ENCODE peak calls at places on chromosomes 13 and 19, in eight cellular contexts. One of them, this sample, is unnamed.
A peak's percentile ranks its signal among the peaks of the same experiment; 100 is the strongest.

GRCh38 chr13:72839831-72840426 is 58.0 kb downstream of the PIBF1 start:
- DNase-seq in retina: peak; percentile 37
- DNase-seq in T47D: peak; percentile 70
- DNase-seq in fibroblast of villous mesenchyme: peak; percentile 43
- DNase-seq in body of pancreas: peak; percentile 76
- DNase-seq in activated gamma-delta T cell treated with Interleukin-2 at 50 U/mL for 16 hours: peak; percentile 16
- DNase-seq in AG04449: no peak
- DNase-seq in GM04504: peak; percentile 23
- DNase-seq in this sample: peak; percentile 72

GRCh38 chr13:93450226-93450625 is 223.6 kb downstream of the GPC6 start:
- DNase-seq in retina: no peak
- DNase-seq in T47D: no peak
- DNase-seq in fibroblast of villous mesenchyme: peak; percentile 77
- DNase-seq in body of pancreas: no peak
- DNase-seq in activated gamma-delta T cell treated with Interleukin-2 at 50 U/mL for 16 hours: no peak
- DNase-seq in AG04449: peak; percentile 4
- DNase-seq in GM04504: peak; percentile 19
- DNase-seq in this sample: no peak

GRCh38 chr19:13804830-13805683 is 9.8 kb downstream of the ZSWIM4 start:
- DNase-seq in retina: peak; percentile 38
- DNase-seq in T47D: no peak
- DNase-seq in fibroblast of villous mesenchyme: no peak
- DNase-seq in body of pancreas: peak; percentile 65
- DNase-seq in activated gamma-delta T cell treated with Interleukin-2 at 50 U/mL for 16 hours: no peak
- DNase-seq in AG04449: no peak
- DNase-seq in GM04504: no peak
- DNase-seq in this sample: no peak

GRCh38 chr19:36030264-36031148 is 2.2 kb downstream of the CLIP3 start:
- DNase-seq in retina: no peak
- DNase-seq in T47D: peak; percentile 20
- DNase-seq in fibroblast of villous mesenchyme: peak; percentile 25
- DNase-seq in body of pancreas: no peak
- DNase-seq in activated gamma-delta T cell treated with Interleukin-2 at 50 U/mL for 16 hours: no peak
- DNase-seq in AG04449: no peak
- DNase-seq in GM04504: no peak
- DNase-seq in this sample: no peak

GRCh38 chr19:17260842-17261325 is 3.7 kb downstream of the USHBP1 start:
- DNase-seq in retina: peak; percentile 70
- DNase-seq in T47D: peak; percentile 93
- DNase-seq in fibroblast of villous mesenchyme: peak; percentile 82
- DNase-seq in body of pancreas: peak; percentile 89
- DNase-seq in activated gamma-delta T cell treated with Interleukin-2 at 50 U/mL for 16 hours: peak; percentile 88
- DNase-seq in AG04449: no peak
- DNase-seq in GM04504: no peak
- DNase-seq in this sample: peak; percentile 91

GRCh38 chr13:25652764-25653163 is 281.0 kb downstream of the ATP8A2 start:
- DNase-seq in retina: no peak
- DNase-seq in T47D: no peak
- DNase-seq in fibroblast of villous mesenchyme: no peak
- DNase-seq in body of pancreas: no peak
- DNase-seq in activated gamma-delta T cell treated with Interleukin-2 at 50 U/mL for 16 hours: no peak
- DNase-seq in AG04449: no peak
- DNase-seq in GM04504: no peak
- DNase-seq in this sample: no peak

GRCh38 chr19:33804021-33804799 is 7.5 kb downstream of the KCTD15 start:
- DNase-seq in retina: no peak
- DNase-seq in T47D: peak; percentile 41
- DNase-seq in fibroblast of villous mesenchyme: peak; percentile 47
- DNase-seq in body of pancreas: peak; percentile 97
- DNase-seq in activated gamma-delta T cell treated with Interleukin-2 at 50 U/mL for 16 hours: no peak
- DNase-seq in AG04449: no peak
- DNase-seq in GM04504: peak; percentile 55
- DNase-seq in this sample: peak; percentile 95

GRCh38 chr19:4506449-4507149 is 11.7 kb downstream of the PLIN4 start:
- DNase-seq in retina: no peak
- DNase-seq in T47D: no peak
- DNase-seq in fibroblast of villous mesenchyme: peak; percentile 33
- DNase-seq in body of pancreas: no peak
- DNase-seq in activated gamma-delta T cell treated with Interleukin-2 at 50 U/mL for 16 hours: no peak
- DNase-seq in AG04449: peak; percentile 17
- DNase-seq in GM04504: no peak
- DNase-seq in this sample: no peak

GRCh38 chr13:36382030-36382429 is 35.8 kb upstream of the SPART start:
- DNase-seq in retina: no peak
- DNase-seq in T47D: no peak
- DNase-seq in fibroblast of villous mesenchyme: no peak
- DNase-seq in body of pancreas: no peak
- DNase-seq in activated gamma-delta T cell treated with Interleukin-2 at 50 U/mL for 16 hours: no peak
- DNase-seq in AG04449: no peak
- DNase-seq in GM04504: no peak
- DNase-seq in this sample: no peak

This sample was measured in stomach.